ENCODE peak calls at places on chromosomes 2 and 18, in six cellular contexts. One of them, this sample, is unnamed.

GRCh38 chr2:65231892-65232477 is 4.4 kb downstream of the ACTR2 start:
- DNase-seq in Panc1: no peak
- DNase-seq in K562: peak
- DNase-seq in SK-N-SH: no peak
- DNase-seq in HCT116: no peak
- DNase-seq in HepG2: no peak
- DNase-seq in this sample: peak

GRCh38 chr2:237139123-237139675 is 53.5 kb downstream of the COPS8 start:
- DNase-seq in Panc1: no peak
- DNase-seq in K562: no peak
- DNase-seq in SK-N-SH: no peak
- DNase-seq in HCT116: no peak
- DNase-seq in HepG2: no peak
- DNase-seq in this sample: no peak

GRCh38 chr2:120389036-120389391 is 43.1 kb downstream of the INHBB start:
- DNase-seq in Panc1: no peak
- DNase-seq in K562: no peak
- DNase-seq in SK-N-SH: no peak
- DNase-seq in HCT116: no peak
- DNase-seq in HepG2: no peak
- DNase-seq in this sample: no peak

GRCh38 chr2:73091696-73092095 is 20.2 kb upstream of the SFXN5 start:
- DNase-seq in Panc1: no peak
- DNase-seq in K562: no peak
- DNase-seq in SK-N-SH: no peak
- DNase-seq in HCT116: no peak
- DNase-seq in HepG2: no peak
- DNase-seq in this sample: no peak

GRCh38 chr2:38245114-38245641 is 131.9 kb downstream of the ATL2 start:
- DNase-seq in Panc1: no peak
- DNase-seq in K562: no peak
- DNase-seq in SK-N-SH: no peak
- DNase-seq in HCT116: no peak
- DNase-seq in HepG2: no peak
- DNase-seq in this sample: no peak

GRCh38 chr2:129004485-129004884 is 685.8 kb upstream of the HS6ST1 start:
- DNase-seq in Panc1: no peak
- DNase-seq in K562: no peak
- DNase-seq in SK-N-SH: no peak
- DNase-seq in HCT116: no peak
- DNase-seq in HepG2: no peak
- DNase-seq in this sample: no peak

GRCh38 chr2:219387284-219388126 is at the start of gene DNPEP:
- DNase-seq in Panc1: no peak
- DNase-seq in K562: peak
- DNase-seq in SK-N-SH: peak
- DNase-seq in HCT116: peak
- DNase-seq in HepG2: peak
- DNase-seq in this sample: peak

GRCh38 chr18:27226556-27227075 is 41.5 kb upstream of the CHST9 start:
- DNase-seq in Panc1: no peak
- DNase-seq in K562: no peak
- DNase-seq in SK-N-SH: no peak
- DNase-seq in HCT116: no peak
- DNase-seq in HepG2: no peak
- DNase-seq in this sample: no peak

GRCh38 chr2:1772868-1773267 is 28.6 kb upstream of the PXDN start:
- DNase-seq in Panc1: no peak
- DNase-seq in K562: no peak
- DNase-seq in SK-N-SH: no peak
- DNase-seq in HCT116: no peak
- DNase-seq in HepG2: no peak
- DNase-seq in this sample: no peak

GRCh38 chr18:42182728-42183700 is 228.0 kb downstream of the PIK3C3 start:
- DNase-seq in Panc1: no peak
- DNase-seq in K562: no peak
- DNase-seq in SK-N-SH: no peak
- DNase-seq in HCT116: no peak
- DNase-seq in HepG2: no peak
- DNase-seq in this sample: no peak

GRCh38 chr2:229169751-229170150 is 101.3 kb downstream of the PID1 start:
- DNase-seq in Panc1: no peak
- DNase-seq in K562: no peak
- DNase-seq in SK-N-SH: no peak
- DNase-seq in HCT116: no peak
- DNase-seq in HepG2: no peak
- DNase-seq in this sample: no peak

GRCh38 chr2:74162951-74163350 is 15.2 kb upstream of the BOLA3 start:
- DNase-seq in Panc1: no peak
- DNase-seq in K562: no peak
- DNase-seq in SK-N-SH: no peak
- DNase-seq in HCT116: no peak
- DNase-seq in HepG2: no peak
- DNase-seq in this sample: no peak

GRCh38 chr2:184683923-184684322 is 85.6 kb downstream of the ZNF804A start:
- DNase-seq in Panc1: no peak
- DNase-seq in K562: no peak
- DNase-seq in SK-N-SH: peak
- DNase-seq in HCT116: no peak
- DNase-seq in HepG2: no peak
- DNase-seq in this sample: no peak

GRCh38 chr18:73047688-73048087 is 179.9 kb upstream of the NETO1 start:
- DNase-seq in Panc1: no peak
- DNase-seq in K562: no peak
- DNase-seq in SK-N-SH: no peak
- DNase-seq in HCT116: no peak
- DNase-seq in HepG2: no peak
- DNase-seq in this sample: no peak

GRCh38 chr18:24657461-24657860 is 197.0 kb downstream of the HRH4 start:
- DNase-seq in Panc1: no peak
- DNase-seq in K562: no peak
- DNase-seq in SK-N-SH: no peak
- DNase-seq in HCT116: no peak
- DNase-seq in HepG2: no peak
- DNase-seq in this sample: no peak

GRCh38 chr2:2704380-2705093 is 373.5 kb upstream of the MYT1L start:
- DNase-seq in Panc1: no peak
- DNase-seq in K562: no peak
- DNase-seq in SK-N-SH: no peak
- DNase-seq in HCT116: no peak
- DNase-seq in HepG2: no peak
- DNase-seq in this sample: no peak

GRCh38 chr2:188294547-188294946 is 2.9 kb downstream of the GULP1 start:
- DNase-seq in Panc1: no peak
- DNase-seq in K562: no peak
- DNase-seq in SK-N-SH: no peak
- DNase-seq in HCT116: no peak
- DNase-seq in HepG2: no peak
- DNase-seq in this sample: no peak

GRCh38 chr2:188450740-188451480 is 159.2 kb downstream of the GULP1 start:
- DNase-seq in Panc1: no peak
- DNase-seq in K562: no peak
- DNase-seq in SK-N-SH: peak
- DNase-seq in HCT116: no peak
- DNase-seq in HepG2: no peak
- DNase-seq in this sample: no peak

GRCh38 chr2:6864938-6865345 is 765 bp downstream of the CMPK2 start:
- DNase-seq in Panc1: no peak
- DNase-seq in K562: no peak
- DNase-seq in SK-N-SH: no peak
- DNase-seq in HCT116: no peak
- DNase-seq in HepG2: no peak
- DNase-seq in this sample: no peak

GRCh38 chr18:76668546-76668945 is 153.8 kb upstream of the ZNF236 start:
- DNase-seq in Panc1: no peak
- DNase-seq in K562: no peak
- DNase-seq in SK-N-SH: no peak
- DNase-seq in HCT116: no peak
- DNase-seq in HepG2: no peak
- DNase-seq in this sample: no peak

GRCh38 chr18:79545255-79545654 is 134.3 kb upstream of the CTDP1 start:
- DNase-seq in Panc1: no peak
- DNase-seq in K562: no peak
- DNase-seq in SK-N-SH: no peak
- DNase-seq in HCT116: no peak
- DNase-seq in HepG2: no peak
- DNase-seq in this sample: no peak

GRCh38 chr2:85545780-85546240 is 6.8 kb downstream of the MAT2A start:
- DNase-seq in Panc1: no peak
- DNase-seq in K562: no peak
- DNase-seq in SK-N-SH: no peak
- DNase-seq in HCT116: peak
- DNase-seq in HepG2: no peak
- DNase-seq in this sample: no peak

GRCh38 chr2:85549095-85549494 is 10.1 kb downstream of the MAT2A start:
- DNase-seq in Panc1: no peak
- DNase-seq in K562: no peak
- DNase-seq in SK-N-SH: no peak
- DNase-seq in HCT116: no peak
- DNase-seq in HepG2: no peak
- DNase-seq in this sample: no peak

GRCh38 chr2:85547859-85548607 is 9.1 kb downstream of the MAT2A start:
- DNase-seq in Panc1: no peak
- DNase-seq in K562: no peak
- DNase-seq in SK-N-SH: no peak
- DNase-seq in HCT116: no peak
- DNase-seq in HepG2: no peak
- DNase-seq in this sample: no peak

GRCh38 chr2:85548608-85548900 is 9.6 kb downstream of the MAT2A start:
- DNase-seq in Panc1: no peak
- DNase-seq in K562: no peak
- DNase-seq in SK-N-SH: no peak
- DNase-seq in HCT116: no peak
- DNase-seq in HepG2: no peak
- DNase-seq in this sample: no peak

GRCh38 chr2:85547089-85547858 is 8.3 kb downstream of the MAT2A start:
- DNase-seq in Panc1: no peak
- DNase-seq in K562: no peak
- DNase-seq in SK-N-SH: no peak
- DNase-seq in HCT116: no peak
- DNase-seq in HepG2: no peak
- DNase-seq in this sample: no peak
- TF ChIP-seq CTCF in Panc1: no peak
- TF ChIP-seq CTCF in K562: no peak
- TF ChIP-seq CTCF in SK-N-SH: no peak
- TF ChIP-seq CTCF in HCT116: no peak
- TF ChIP-seq CTCF in HepG2: no peak
- TF ChIP-seq CTCF in this sample: no peak

DNA sequence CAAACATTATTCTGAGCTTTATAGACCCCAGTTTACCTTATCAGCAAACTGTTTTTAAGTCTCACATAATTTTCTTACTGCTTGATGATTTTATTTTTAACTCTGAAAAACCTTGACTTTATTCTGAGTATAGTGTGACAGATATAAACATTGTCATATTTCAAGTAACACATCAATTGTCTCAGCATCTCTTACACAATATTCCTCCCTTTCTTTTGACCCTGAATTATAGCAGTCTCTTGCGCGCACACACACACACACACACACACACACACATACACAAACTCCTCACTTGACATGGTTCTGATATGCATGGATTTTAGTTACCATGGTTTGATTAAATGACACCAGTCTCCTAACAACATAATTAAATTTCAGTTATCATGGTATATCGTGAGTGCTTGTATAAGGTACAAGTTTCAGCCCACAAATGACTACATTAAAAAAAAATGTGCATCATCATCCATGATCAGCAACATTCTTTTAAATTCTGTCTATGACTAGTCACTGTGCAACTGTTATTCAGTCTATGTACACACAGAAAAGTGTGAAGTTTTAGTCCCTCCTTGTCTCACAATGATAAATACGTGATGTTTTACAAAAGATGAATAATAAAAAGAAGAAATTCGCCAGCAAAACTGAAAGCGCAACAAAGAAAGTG is 39.5 kb upstream of the TACR1 start:
- DNase-seq in Panc1: peak
- DNase-seq in K562: no peak
- DNase-seq in SK-N-SH: no peak
- DNase-seq in HCT116: no peak
- DNase-seq in HepG2: no peak
- DNase-seq in this sample: no peak
- TF ChIP-seq REST in Panc1: no peak
- TF ChIP-seq REST in K562: no peak
- TF ChIP-seq REST in SK-N-SH: no peak
- TF ChIP-seq REST in HCT116: no peak
- TF ChIP-seq REST in HepG2: no peak
- TF ChIP-seq REST in this sample: no peak

GRCh38 chr2:53969285-53970094 is 1.3 kb downstream of the PSME4 start:
- DNase-seq in Panc1: peak
- DNase-seq in K562: peak
- DNase-seq in SK-N-SH: peak
- DNase-seq in HCT116: peak
- DNase-seq in HepG2: peak
- DNase-seq in this sample: peak

GRCh38 chr2:53964987-53965687 is 5.7 kb downstream of the PSME4 start:
- DNase-seq in Panc1: no peak
- DNase-seq in K562: no peak
- DNase-seq in SK-N-SH: no peak
- DNase-seq in HCT116: no peak
- DNase-seq in HepG2: no peak
- DNase-seq in this sample: no peak

GRCh38 chr2:53970095-53970897 is 497 bp downstream of the PSME4 start:
- DNase-seq in Panc1: no peak
- DNase-seq in K562: peak
- DNase-seq in SK-N-SH: peak
- DNase-seq in HCT116: no peak
- DNase-seq in HepG2: peak
- DNase-seq in this sample: no peak

DNA sequence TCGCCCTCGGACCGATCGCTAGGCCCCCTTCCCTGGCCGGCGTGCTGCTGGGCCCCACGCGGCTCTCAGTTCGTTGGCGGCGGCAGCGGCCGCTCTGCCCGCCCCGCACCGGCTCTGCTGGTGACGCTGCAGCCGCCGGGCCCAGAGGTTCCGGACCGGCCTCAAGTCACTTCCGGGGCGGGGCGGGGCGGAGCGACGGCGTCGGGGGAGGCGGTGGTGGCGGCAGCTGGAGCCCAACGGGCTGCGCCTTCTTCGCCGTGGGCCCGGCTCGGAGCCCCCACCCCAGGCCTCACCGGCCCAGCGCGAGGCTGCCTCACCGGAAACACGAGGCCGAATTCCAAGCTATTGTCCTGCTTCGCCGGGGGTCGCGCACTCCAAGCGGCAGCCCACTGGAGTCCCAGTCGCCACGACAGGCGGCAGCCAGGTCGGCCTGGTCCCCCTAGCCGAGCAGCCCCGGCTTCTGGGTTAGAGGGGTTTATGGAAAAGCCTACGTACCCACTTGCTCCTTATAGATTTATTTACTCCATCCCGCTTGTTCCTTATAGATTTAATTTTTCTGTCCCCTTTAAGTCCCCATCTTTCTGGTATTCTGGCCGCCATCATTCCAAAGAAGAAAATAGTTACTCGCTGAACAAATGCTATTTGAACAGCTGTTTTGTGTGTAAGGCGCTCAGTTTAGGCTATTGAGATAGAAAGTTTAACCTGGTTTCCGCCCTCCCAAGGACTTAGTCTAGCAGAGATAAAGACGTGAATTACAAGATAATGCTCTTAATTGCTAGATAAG is at the start of gene PSME4:
- DNase-seq in Panc1: no peak
- DNase-seq in K562: peak
- DNase-seq in SK-N-SH: peak
- DNase-seq in HCT116: peak
- DNase-seq in HepG2: peak
- DNase-seq in this sample: peak
- TF ChIP-seq CTCF in Panc1: no peak
- TF ChIP-seq CTCF in K562: no peak
- TF ChIP-seq CTCF in SK-N-SH: no peak
- TF ChIP-seq CTCF in HCT116: no peak
- TF ChIP-seq CTCF in HepG2: peak
- TF ChIP-seq CTCF in this sample: no peak

GRCh38 chr2:204544961-204545860 is at the start of gene PARD3B:
- DNase-seq in Panc1: no peak
- DNase-seq in K562: peak
- DNase-seq in SK-N-SH: peak
- DNase-seq in HCT116: peak
- DNase-seq in HepG2: peak
- DNase-seq in this sample: no peak
- TF ChIP-seq REST in Panc1: no peak
- TF ChIP-seq REST in K562: no peak
- TF ChIP-seq REST in SK-N-SH: no peak
- TF ChIP-seq REST in HCT116: no peak
- TF ChIP-seq REST in HepG2: no peak
- TF ChIP-seq REST in this sample: no peak